ENCODE peak calls at places on chromosomes 7 and 10, in four cellular contexts. V is left ventricle myocardium inferior, P is A549, M is tibial artery. Z is an unnamed sample. For H3K4me1, the result is how much of the 10 kb centered on the place peaks cover.

GRCh38 chr7:469591-469961 is 50.1 kb downstream of the PDGFA start:
- DNase-seq in V (no peak), M (peak), P (no peak), Z (no peak)

GRCh38 chr7:26100940-26101339 is 51.1 kb upstream of the NFE2L3 start:
- DNase-seq in M (no peak), P (no peak), V (no peak), Z (no peak)

GRCh38 chr10:26235761-26236160 is 19.2 kb downstream of the GAD2 start:
- DNase-seq in M (no peak), P (no peak), V (no peak), Z (no peak)

GRCh38 chr7:151742713-151743480 is 134.0 kb downstream of the PRKAG2 start:
- DNase-seq in V (peak), P (no peak), M (no peak), Z (no peak)

GRCh38 chr10:60048146-60048545 is 141.8 kb upstream of the CCDC6 start:
- DNase-seq in V (no peak), P (no peak), M (no peak), Z (no peak)

GRCh38 chr10:129799942-129800341 is 164.1 kb downstream of the EBF3 start:
- DNase-seq in M (no peak), P (no peak), V (no peak), Z (no peak)

GRCh38 chr10:44850356-44850934 is 60.7 kb upstream of the TMEM72 start:
- DNase-seq in P (no peak), M (no peak), V (no peak), Z (no peak)

GRCh38 chr7:16929146-16929762 is 47.5 kb upstream of the AGR3 start:
- DNase-seq in P (no peak), V (no peak), M (no peak), Z (no peak)

GRCh38 chr7:75776295-75776971 is 4.4 kb upstream of the CCL26 start:
- DNase-seq in P (no peak), M (no peak), V (no peak), Z (no peak)

GRCh38 chr10:83680470-83680891 is 458.8 kb upstream of the GHITM start:
- DNase-seq in V (no peak), M (no peak), P (no peak), Z (no peak)

GRCh38 chr10:110358278-110358677 is 53.6 kb upstream of the SMNDC1 start:
- DNase-seq in V (no peak), M (no peak), P (no peak), Z (no peak)

GRCh38 chr10:89494615-89495014 is 40.8 kb downstream of the SLC16A12 start:
- DNase-seq in M (no peak), P (no peak), V (no peak), Z (no peak)

GRCh38 chr7:157404845-157405481 is 68.2 kb downstream of the DNAJB6 start:
- DNase-seq in M (no peak), P (peak), V (no peak), Z (no peak)

GRCh38 chr7:110224643-110225042 is 866.3 kb upstream of the LRRN3 start:
- DNase-seq in V (no peak), P (no peak), M (no peak), Z (no peak)

GRCh38 chr10:132886211-132887099 is 55.9 kb downstream of the CFAP46 start:
- DNase-seq in P (peak), V (no peak), M (peak), Z (peak)

GRCh38 chr7:115748123-115748738 is 282.3 kb downstream of the TFEC start:
- DNase-seq in M (no peak), V (no peak), P (no peak), Z (no peak)

GRCh38 chr7:85065306-85065705 is 121.5 kb downstream of the SEMA3D start:
- DNase-seq in V (no peak), M (no peak), P (no peak), Z (no peak)

GRCh38 chr7:85067371-85067770 is 119.5 kb downstream of the SEMA3D start:
- DNase-seq in V (no peak), M (no peak), P (no peak), Z (no peak)

GRCh38 chr7:85068796-85069195 is 118.1 kb downstream of the SEMA3D start:
- DNase-seq in P (no peak), V (no peak), M (no peak), Z (no peak)

GRCh38 chr7:85062651-85063050 is 124.2 kb downstream of the SEMA3D start:
- DNase-seq in P (no peak), M (no peak), V (no peak), Z (no peak)

DNA sequence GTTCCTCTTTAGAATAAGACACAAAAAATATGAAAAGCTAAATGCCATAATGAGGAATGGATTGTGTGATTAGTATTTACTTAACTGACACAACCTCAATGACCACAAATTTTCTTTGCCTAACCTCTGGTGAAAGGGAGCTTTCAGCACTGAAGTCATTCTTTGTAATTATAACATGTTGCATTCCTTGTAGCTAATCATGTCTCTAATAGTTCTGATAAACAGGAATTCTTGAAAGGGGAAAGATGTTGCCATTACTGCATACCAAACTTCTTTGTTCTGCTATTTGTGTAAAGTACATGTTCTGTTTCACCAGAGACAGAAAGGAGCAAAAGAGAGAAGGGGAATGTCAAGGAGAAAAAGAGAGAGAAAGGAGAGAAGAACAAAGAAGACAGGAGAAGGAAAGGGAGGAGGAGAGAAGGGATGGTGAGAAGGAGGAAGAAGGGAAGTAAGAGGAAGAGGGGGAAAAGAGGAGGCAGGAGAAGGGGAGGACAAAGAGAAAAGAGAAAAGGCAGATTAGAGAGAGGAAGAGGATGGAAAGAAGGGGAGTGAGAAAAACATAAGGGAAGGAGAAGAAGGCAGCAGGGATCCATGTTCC is 120.9 kb downstream of the SEMA3D start:
- DNase-seq in M (no peak), P (no peak), V (no peak), Z (no peak)
- TF ChIP-seq CTCF in M (no peak), P (no peak), V (no peak), Z (no peak)

DNA sequence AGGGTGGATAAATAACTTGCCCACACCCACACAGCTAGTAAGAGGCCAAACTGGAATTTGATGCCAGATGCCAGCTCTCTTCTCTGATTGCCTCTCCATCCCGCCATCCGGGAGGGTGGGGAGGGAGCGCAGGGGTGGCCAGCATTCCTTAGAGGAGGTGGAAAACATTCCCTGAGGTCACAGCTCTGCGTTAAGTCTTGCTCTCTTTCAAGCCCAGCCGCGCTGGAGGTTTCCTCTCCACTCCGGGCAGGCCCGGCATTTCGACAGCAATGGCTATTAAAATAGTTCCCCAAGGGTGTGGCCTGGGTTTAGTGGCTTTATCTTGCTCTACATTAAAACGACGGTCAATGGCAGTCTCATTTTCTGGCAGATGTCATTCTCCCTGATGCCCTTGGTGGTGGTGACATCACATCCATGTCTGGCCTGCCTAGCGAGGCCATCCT is 16.1 kb upstream of the C10orf71 start:
- DNase-seq in P (no peak), V (no peak), M (no peak), Z (peak)
- H3K4me1 ChIP-seq in P (under half), V (under half), M (under half), Z (under half)

GRCh38 chr10:113521482-113521795 is 31.4 kb upstream of the HABP2 start:
- DNase-seq in P (no peak), M (no peak), V (no peak), Z (no peak)
- TF ChIP-seq CTCF in P (no peak), M (no peak), V (peak), Z (no peak)

GRCh38 chr7:99326408-99326782 is 697 bp downstream of the ARPC1A start:
- DNase-seq in V (no peak), M (no peak), P (no peak), Z (no peak)

GRCh38 chr7:99320371-99320770 is 5.3 kb upstream of the ARPC1A start:
- DNase-seq in P (no peak), V (no peak), M (no peak), Z (no peak)

GRCh38 chr7:99325597-99326407 is at the start of gene ARPC1A:
- DNase-seq in M (peak), V (peak), P (peak), Z (peak)

GRCh38 chr7:99324559-99324958 is 1.1 kb upstream of the ARPC1A start:
- DNase-seq in M (no peak), V (no peak), P (no peak), Z (no peak)

GRCh38 chr7:99324966-99325596 is 617 bp upstream of the ARPC1A start:
- DNase-seq in V (no peak), P (no peak), M (no peak), Z (no peak)
- H3K4me1 ChIP-seq in V (half or more), P (under half), M (under half), Z (under half)